ENCODE peak calls at places on chromosome 19, in ten cellular contexts. U is substantia nigra, A is tibial artery, O is A549, C is SJSA1, H is testis, V is lower lobe of right lung, K is dorsolateral prefrontal cortex, B is fibroblast of lung, S is prostate gland. L is an unnamed sample.

GRCh38 chr19:12230751-12231733 is 63.6 kb downstream of the ZNF44 start:
- DNase-seq in U (no peak), A (no peak), O (no peak), C (no peak), H (no peak), V (no peak), K (no peak), B (no peak), S (no peak), L (no peak)

GRCh38 chr19:41402010-41402409 is 4.4 kb downstream of the BCKDHA start:
- DNase-seq in U (no peak), A (no peak), O (no peak), C (no peak), H (no peak), V (no peak), K (no peak), B (no peak), S (no peak), L (no peak)

GRCh38 chr19:43618921-43619261 is 538 bp downstream of the ZNF428 start:
- DNase-seq in U (no peak), A (no peak), O (peak), C (no peak), H (peak), V (no peak), K (no peak), B (no peak), S (no peak), L (no peak)

GRCh38 chr19:12838893-12839656 is 760 bp downstream of the MAST1 start:
- DNase-seq in U (no peak), A (no peak), O (no peak), C (no peak), H (no peak), V (no peak), K (no peak), B (no peak), S (no peak), L (no peak)

GRCh38 chr19:40235238-40236025 is 8.9 kb upstream of the CCNP start:
- DNase-seq in U (no peak), A (peak), O (no peak), C (no peak), H (no peak), V (peak), K (no peak), B (no peak), S (no peak), L (no peak)

GRCh38 chr19:33402421-33403220 is 29.1 kb downstream of the CEBPG start:
- DNase-seq in U (no peak), A (peak), O (no peak), C (no peak), H (no peak), V (peak), K (peak), B (no peak), S (no peak), L (no peak)

GRCh38 chr19:12364391-12365093 is 941 bp downstream of the ZNF442 start:
- DNase-seq in U (no peak), A (peak), O (no peak), C (no peak), H (peak), V (peak), K (peak), B (peak), S (peak), L (no peak)

GRCh38 chr19:12868540-12869112 is 12.6 kb downstream of the DNASE2 start:
- DNase-seq in U (no peak), A (no peak), O (no peak), C (no peak), H (peak), V (no peak), K (no peak), B (no peak), S (no peak), L (no peak)

GRCh38 chr19:33815410-33816340 is 19.0 kb downstream of the KCTD15 start:
- DNase-seq in U (no peak), A (peak), O (no peak), C (no peak), H (no peak), V (peak), K (no peak), B (peak), S (no peak), L (no peak)

DNA sequence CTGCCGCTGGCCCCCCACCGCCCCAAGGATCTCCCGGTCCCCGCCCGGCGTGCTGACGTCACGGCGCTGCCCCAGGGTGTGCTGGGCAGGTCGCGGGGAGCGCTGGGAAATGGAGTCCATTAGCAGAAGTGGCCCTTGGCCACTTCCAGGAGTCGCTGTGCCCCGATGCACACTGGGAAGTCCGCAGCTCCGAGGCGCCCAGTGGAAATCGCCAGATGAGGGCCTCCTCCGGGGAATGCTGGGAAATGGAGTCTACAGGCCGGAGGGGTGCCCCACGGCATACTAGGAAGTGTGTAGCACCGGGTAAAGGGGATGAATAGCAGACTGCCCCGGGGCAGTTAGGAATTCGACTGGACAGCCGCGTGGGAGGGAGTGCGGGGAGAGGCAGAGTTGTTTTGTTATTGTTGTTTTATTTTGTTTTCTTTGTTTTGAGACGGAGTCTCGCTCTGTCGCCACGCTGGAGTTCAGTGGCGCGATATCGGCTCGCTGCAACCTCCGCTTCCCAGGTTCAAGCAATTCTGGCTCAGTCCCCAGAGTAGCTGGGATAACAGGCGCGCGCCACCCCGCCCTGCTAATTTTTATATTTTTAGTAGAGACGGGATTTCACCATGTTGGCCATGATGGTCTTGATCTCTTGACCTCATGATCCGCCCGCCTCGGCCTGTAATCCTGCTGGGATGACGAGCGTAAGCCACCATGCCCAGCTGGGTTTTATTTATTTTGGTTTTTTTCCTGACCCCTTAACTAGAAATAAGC is at the start of gene PPP1R12C:
- DNase-seq in U (peak), A (peak), O (peak), C (peak), H (peak), V (peak), K (peak), B (peak), S (peak), L (peak)
- H3K27ac ChIP-seq in U (peak), A (peak), O (peak), C (no peak), H (peak), V (peak), K (peak), B (peak), S (peak), L (peak)

DNA sequence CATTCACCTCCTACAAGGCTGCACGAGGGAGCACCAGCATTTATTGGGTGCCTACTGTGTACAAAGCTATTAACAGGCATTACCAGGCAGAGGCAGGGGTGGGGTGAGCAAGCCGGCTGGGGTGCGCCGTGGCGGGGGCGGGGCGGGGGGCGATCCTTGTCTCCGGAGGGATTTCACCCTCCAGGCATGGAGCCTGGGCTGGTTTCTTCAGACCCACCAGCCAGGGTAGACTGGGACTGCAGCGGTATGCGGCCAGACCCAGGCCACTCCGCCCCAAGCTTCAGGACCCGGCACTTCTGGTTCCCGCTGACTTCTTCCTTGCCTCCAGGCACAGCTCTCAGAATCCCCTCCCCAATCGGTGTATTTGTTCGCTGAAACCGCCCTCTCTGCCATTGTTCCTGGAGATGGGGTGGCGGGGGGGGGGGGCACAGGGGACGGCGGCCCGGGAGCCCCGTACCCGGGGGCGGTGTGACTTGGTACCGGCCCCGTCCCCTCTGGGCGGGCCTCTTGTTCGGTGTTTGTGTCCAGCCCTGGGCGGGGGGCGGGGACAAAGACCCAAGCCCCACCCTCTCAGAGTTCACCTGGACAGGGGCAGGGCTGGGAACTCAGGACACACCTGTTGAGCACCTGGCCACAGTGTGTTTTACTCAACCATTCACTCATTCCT is 14.4 kb downstream of the TJP3 start:
- DNase-seq in U (no peak), A (no peak), O (no peak), C (no peak), H (no peak), V (peak), K (no peak), B (no peak), S (peak), L (no peak)
- H3K27ac ChIP-seq in U (no peak), A (no peak), O (peak), C (no peak), H (no peak), V (no peak), K (no peak), B (no peak), S (peak), L (no peak)

GRCh38 chr19:3013261-3013725 is 15.8 kb downstream of the TLE2 start:
- DNase-seq in U (no peak), A (no peak), O (no peak), C (no peak), H (no peak), V (no peak), K (no peak), B (no peak), S (peak), L (no peak)

GRCh38 chr19:3008994-3009393 is 20.1 kb downstream of the TLE2 start:
- DNase-seq in U (no peak), A (no peak), O (no peak), C (no peak), H (no peak), V (no peak), K (no peak), B (no peak), S (no peak), L (no peak)

GRCh38 chr19:3007975-3008374 is 21.1 kb downstream of the TLE2 start:
- DNase-seq in U (no peak), A (no peak), O (no peak), C (no peak), H (no peak), V (no peak), K (no peak), B (no peak), S (no peak), L (no peak)

GRCh38 chr19:3012522-3013260 is 16.4 kb downstream of the TLE2 start:
- DNase-seq in U (no peak), A (no peak), O (no peak), C (no peak), H (peak), V (no peak), K (no peak), B (no peak), S (no peak), L (no peak)

DNA sequence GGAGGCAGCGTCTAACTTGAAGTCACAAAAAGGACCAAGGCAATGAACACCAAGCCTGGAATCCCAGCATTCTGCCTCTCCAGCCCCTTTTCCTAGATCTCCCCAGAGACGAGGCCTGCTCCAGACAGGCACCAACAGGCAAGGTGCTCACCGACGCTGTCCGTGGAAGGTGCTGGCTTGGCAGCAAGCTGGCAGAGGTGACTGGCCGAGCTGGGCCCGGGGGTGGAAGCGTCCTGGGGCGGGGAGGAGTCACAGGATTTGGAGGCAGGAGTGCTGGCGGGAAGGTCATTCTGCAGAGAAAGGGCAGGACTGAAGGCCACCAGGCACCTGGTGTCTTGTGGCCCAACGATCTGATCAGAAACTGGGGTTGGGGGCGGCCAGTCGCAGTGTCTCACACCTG is 18.2 kb downstream of the TLE2 start:
- DNase-seq in U (no peak), A (no peak), O (no peak), C (no peak), H (no peak), V (no peak), K (no peak), B (no peak), S (no peak), L (no peak)
- H3K27ac ChIP-seq in U (no peak), A (no peak), O (no peak), C (no peak), H (no peak), V (no peak), K (no peak), B (no peak), S (no peak), L (no peak)

GRCh38 chr19:16259385-16260159 is 61.9 kb downstream of the AP1M1 start:
- DNase-seq in U (no peak), A (no peak), O (no peak), C (no peak), H (no peak), V (no peak), K (no peak), B (no peak), S (no peak), L (no peak)
- H3K27ac ChIP-seq in U (peak), A (no peak), O (no peak), C (no peak), H (peak), V (peak), K (peak), B (no peak), S (no peak), L (no peak)

DNA sequence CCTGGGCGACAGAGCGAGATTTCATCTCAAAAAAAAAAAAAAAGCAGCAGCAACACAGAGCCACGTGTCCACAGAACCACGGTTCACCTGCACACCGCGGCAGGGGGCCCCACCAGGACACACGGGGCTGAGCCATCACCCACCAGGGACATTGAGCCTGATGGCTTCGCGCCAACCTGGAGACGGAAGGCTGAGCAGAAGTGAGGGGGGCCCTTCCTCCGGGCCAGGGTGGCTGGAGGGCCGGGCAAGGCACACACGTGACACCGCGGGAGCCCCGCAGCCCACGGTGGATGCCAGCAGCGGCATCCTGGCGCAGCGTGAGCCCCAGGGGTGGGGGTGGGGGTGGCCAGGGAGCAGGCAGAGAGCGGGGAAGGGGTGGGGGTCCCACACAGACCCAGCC is 33.8 kb downstream of the SBNO2 start:
- DNase-seq in U (no peak), A (no peak), O (no peak), C (no peak), H (no peak), V (no peak), K (no peak), B (no peak), S (no peak), L (no peak)
- H3K27ac ChIP-seq in U (no peak), A (no peak), O (no peak), C (no peak), H (no peak), V (no peak), K (no peak), B (no peak), S (no peak), L (no peak)

GRCh38 chr19:18617562-18617961 is 4.9 kb downstream of the TMEM59L start:
- DNase-seq in U (no peak), A (no peak), O (no peak), C (no peak), H (no peak), V (no peak), K (no peak), B (no peak), S (no peak), L (no peak)
- H3K27ac ChIP-seq in U (no peak), A (no peak), O (no peak), C (no peak), H (no peak), V (no peak), K (no peak), B (no peak), S (no peak), L (no peak)

DNA sequence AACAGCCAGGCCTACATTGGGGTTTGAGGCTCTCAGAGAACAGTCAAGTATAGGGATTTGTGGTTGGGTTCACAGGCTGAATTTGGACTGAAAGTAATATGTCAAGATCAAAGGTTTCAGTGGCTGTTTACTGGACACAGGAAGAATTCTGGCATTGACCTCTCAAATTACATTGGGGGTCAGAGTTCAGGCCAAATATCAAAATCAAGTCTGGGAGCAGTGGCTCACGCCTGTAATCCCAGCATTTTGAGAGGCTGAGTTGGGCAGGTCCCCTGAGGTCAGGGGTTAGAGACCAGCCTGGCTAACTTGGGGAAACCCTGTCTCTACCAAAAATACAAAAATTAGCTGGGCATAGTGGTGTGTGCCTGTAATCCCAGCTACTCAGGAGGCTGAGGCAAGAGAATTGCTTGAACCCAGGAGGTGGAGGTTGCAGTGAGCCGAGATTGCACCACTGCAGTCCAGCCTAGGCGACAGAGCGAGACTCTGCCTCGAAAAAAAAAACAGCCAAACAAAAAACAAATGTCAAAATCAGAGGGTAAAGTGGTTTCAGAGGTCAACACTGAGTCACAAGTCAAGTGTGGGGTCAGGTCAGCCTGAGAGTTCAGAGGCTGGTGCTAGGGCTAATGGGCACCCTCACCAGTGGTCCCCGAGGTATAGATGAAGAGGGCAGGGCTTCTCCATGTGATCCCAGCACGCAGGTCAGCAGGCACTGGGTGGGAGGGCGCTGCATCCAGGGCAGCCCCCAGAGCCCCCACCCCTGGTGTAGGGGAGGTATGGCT is 1.5 kb downstream of the SLC27A5 start:
- DNase-seq in U (no peak), A (no peak), O (no peak), C (no peak), H (no peak), V (no peak), K (no peak), B (no peak), S (no peak), L (no peak)
- H3K27ac ChIP-seq in U (no peak), A (no peak), O (no peak), C (no peak), H (no peak), V (no peak), K (no peak), B (no peak), S (no peak), L (no peak)

GRCh38 chr19:49781394-49781793 is 14.6 kb downstream of the AP2A1 start:
- DNase-seq in U (no peak), A (peak), O (no peak), C (no peak), H (no peak), V (no peak), K (no peak), B (no peak), S (no peak), L (no peak)

GRCh38 chr19:49782515-49782914 is 15.7 kb downstream of the AP2A1 start:
- DNase-seq in U (no peak), A (no peak), O (no peak), C (no peak), H (no peak), V (no peak), K (no peak), B (no peak), S (no peak), L (no peak)

GRCh38 chr19:49779731-49780578 is 13.2 kb downstream of the AP2A1 start:
- DNase-seq in U (no peak), A (no peak), O (no peak), C (no peak), H (no peak), V (no peak), K (no peak), B (no peak), S (no peak), L (no peak)

GRCh38 chr19:49776371-49776764 is 9.6 kb downstream of the AP2A1 start:
- DNase-seq in U (no peak), A (no peak), O (no peak), C (no peak), H (no peak), V (no peak), K (no peak), B (no peak), S (no peak), L (no peak)

GRCh38 chr19:49780861-49781260 is 14.1 kb downstream of the AP2A1 start:
- DNase-seq in U (no peak), A (no peak), O (no peak), C (no peak), H (no peak), V (no peak), K (no peak), B (no peak), S (no peak), L (no peak)
- H3K27ac ChIP-seq in U (no peak), A (no peak), O (no peak), C (no peak), H (no peak), V (peak), K (no peak), B (no peak), S (no peak), L (no peak)

GRCh38 chr19:1872807-1873523 is 9.6 kb upstream of the KLF16 start:
- DNase-seq in U (no peak), A (no peak), O (no peak), C (no peak), H (no peak), V (no peak), K (no peak), B (no peak), S (no peak), L (no peak)
- H3K27ac ChIP-seq in U (peak), A (peak), O (no peak), C (no peak), H (peak), V (peak), K (peak), B (peak), S (peak), L (peak)

DNA sequence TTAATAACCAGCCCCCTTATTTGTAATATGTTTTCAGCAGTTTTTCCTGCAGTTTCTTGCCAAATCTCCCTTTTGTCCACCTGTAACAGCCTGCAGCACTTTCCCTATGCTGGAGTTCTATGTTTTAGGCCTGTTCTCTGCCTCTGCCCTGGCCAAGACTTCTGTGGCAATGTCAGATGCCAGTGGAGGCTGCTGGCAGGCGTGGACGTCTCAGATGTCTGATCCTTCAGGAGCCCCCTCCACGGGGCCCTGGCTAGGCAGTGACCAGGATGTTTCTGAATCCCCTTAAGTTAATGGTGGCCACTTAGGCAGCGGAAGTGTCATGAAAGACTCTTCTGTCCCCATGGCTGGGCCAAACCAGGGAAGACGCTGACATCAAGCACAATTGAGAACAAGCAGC is 40.8 kb downstream of the SIPA1L3 start:
- DNase-seq in U (no peak), A (no peak), O (no peak), C (no peak), H (no peak), V (no peak), K (no peak), B (no peak), S (no peak), L (no peak)
- H3K27ac ChIP-seq in U (no peak), A (no peak), O (peak), C (no peak), H (no peak), V (no peak), K (no peak), B (no peak), S (no peak), L (no peak)